ENCODE peak calls at places on chromosome 4, in six cellular contexts. W is HCT116, J is MM.1S, Z is GM23248, H is neural progenitor cell, U is hepatocyte. B is an unnamed sample.

GRCh38 chr4:158856852-158857251 is 88.0 kb downstream of the FNIP2 start:
- DNase-seq in U (peak; percentile 41), J (peak; percentile 35), W (peak; percentile 26), H (peak; percentile 34), Z (peak; percentile 64), B (peak; percentile 48)

GRCh38 chr4:117134386-117134785 is 49.0 kb upstream of the TRAM1L1 start:
- DNase-seq in U (peak; percentile 77), H (peak; percentile 84), W (peak; percentile 67), Z (peak; percentile 58), J (peak; percentile 65), B (no peak)

GRCh38 chr4:168981460-168981859 is 28.6 kb downstream of the CBR4 start:
- DNase-seq in U (no peak), H (no peak), J (no peak), Z (peak; percentile 19), W (no peak), B (no peak)

GRCh38 chr4:120926358-120927025 is 4.0 kb upstream of the PRDM5 start:
- DNase-seq in H (no peak), U (no peak), Z (peak; percentile 60), W (no peak), J (no peak), B (no peak)

GRCh38 chr4:186266699-186267467 is 894 bp downstream of the F11 start:
- DNase-seq in H (peak; percentile 73), U (peak; percentile 66), W (no peak), Z (peak; percentile 8), J (no peak), B (no peak)

GRCh38 chr4:47933798-47934197 is 19.4 kb upstream of the NFXL1 start:
- DNase-seq in Z (peak; percentile 69), H (peak; percentile 53), J (peak; percentile 61), U (peak; percentile 58), W (no peak), B (peak; percentile 64)

GRCh38 chr4:105139646-105140045 is 7.0 kb upstream of the TET2 start:
- DNase-seq in J (no peak), H (no peak), U (no peak), W (no peak), Z (peak; percentile 20), B (no peak)

GRCh38 chr4:2071912-2072867 is 13.1 kb downstream of the NAT8L start:
- DNase-seq in J (no peak), W (no peak), U (no peak), Z (no peak), H (no peak), B (no peak)

GRCh38 chr4:156347412-156348075 is 393.9 kb upstream of the CTSO start:
- DNase-seq in J (no peak), U (peak; percentile 14), Z (peak; percentile 50), H (no peak), W (peak; percentile 81), B (no peak)

GRCh38 chr4:72326692-72327632 is 242.1 kb downstream of the ADAMTS3 start:
- DNase-seq in J (peak; percentile 33), H (peak; percentile 54), U (peak; percentile 55), W (peak; percentile 8), Z (peak; percentile 68), B (peak; percentile 41)

GRCh38 chr4:123411976-123412589 is 15.5 kb downstream of the SPRY1 start:
- DNase-seq in H (peak; percentile 8), Z (peak; percentile 10), J (peak; percentile 89), W (no peak), U (no peak), B (peak; percentile 47)

GRCh38 chr4:87406462-87406861 is 15.5 kb upstream of the HSD17B11 start:
- DNase-seq in W (no peak), U (no peak), J (no peak), Z (no peak), H (no peak), B (peak; percentile 37)

GRCh38 chr4:53481586-53481985 is 104.1 kb downstream of the FIP1L1 start:
- DNase-seq in Z (no peak), J (no peak), H (no peak), U (no peak), W (no peak), B (no peak)

GRCh38 chr4:178976861-178977260 is 1534.6 kb upstream of the AGA start:
- DNase-seq in Z (no peak), U (no peak), J (no peak), W (no peak), H (no peak), B (no peak)

GRCh38 chr4:156475322-156475721 is 496.3 kb downstream of the PDGFC start:
- DNase-seq in W (peak; percentile 42), U (peak; percentile 40), H (peak; percentile 11), Z (peak; percentile 78), J (peak; percentile 27), B (no peak)

GRCh38 chr4:142036795-142037583 is 400.6 kb downstream of the IL15 start:
- DNase-seq in U (no peak), H (no peak), Z (peak; percentile 72), W (peak; percentile 19), J (no peak), B (no peak)

GRCh38 chr4:168917150-168917779 is 92.8 kb downstream of the CBR4 start:
- DNase-seq in H (peak; percentile 35), J (peak; percentile 44), W (peak; percentile 22), U (peak; percentile 45), Z (peak; percentile 71), B (peak; percentile 27)

GRCh38 chr4:108532187-108532586 is 88.2 kb upstream of the RPL34 start:
- DNase-seq in U (no peak), J (no peak), W (no peak), H (no peak), Z (no peak), B (no peak)

GRCh38 chr4:15239866-15240265 is 188.0 kb upstream of the C1QTNF7 start:
- DNase-seq in W (no peak), J (no peak), U (peak; percentile 12), Z (no peak), H (no peak), B (no peak)

GRCh38 chr4:144754562-144755410 is 108.8 kb downstream of the HHIP start:
- DNase-seq in W (peak; percentile 19), U (no peak), H (peak; percentile 31), Z (peak; percentile 57), J (peak; percentile 14), B (no peak)

GRCh38 chr4:114598191-114599121 is at the start of gene UGT8:
- DNase-seq in H (peak; percentile 87), U (peak; percentile 78), Z (peak; percentile 44), J (no peak), W (peak; percentile 35), B (peak; percentile 82)

GRCh38 chr4:11428701-11429571 is at the start of gene HS3ST1:
- DNase-seq in U (peak; percentile 94), H (peak; percentile 89), W (peak; percentile 94), Z (peak; percentile 27), J (peak; percentile 89), B (no peak)

GRCh38 chr4:54225671-54226398 is 3.3 kb upstream of the PDGFRA start:
- DNase-seq in W (no peak), J (no peak), Z (peak; percentile 75), H (peak; percentile 29), U (peak; percentile 16), B (no peak)

GRCh38 chr4:161937596-161937995 is 226.2 kb downstream of the FSTL5 start:
- DNase-seq in W (peak; percentile 12), Z (no peak), H (no peak), J (no peak), U (no peak), B (no peak)

DNA sequence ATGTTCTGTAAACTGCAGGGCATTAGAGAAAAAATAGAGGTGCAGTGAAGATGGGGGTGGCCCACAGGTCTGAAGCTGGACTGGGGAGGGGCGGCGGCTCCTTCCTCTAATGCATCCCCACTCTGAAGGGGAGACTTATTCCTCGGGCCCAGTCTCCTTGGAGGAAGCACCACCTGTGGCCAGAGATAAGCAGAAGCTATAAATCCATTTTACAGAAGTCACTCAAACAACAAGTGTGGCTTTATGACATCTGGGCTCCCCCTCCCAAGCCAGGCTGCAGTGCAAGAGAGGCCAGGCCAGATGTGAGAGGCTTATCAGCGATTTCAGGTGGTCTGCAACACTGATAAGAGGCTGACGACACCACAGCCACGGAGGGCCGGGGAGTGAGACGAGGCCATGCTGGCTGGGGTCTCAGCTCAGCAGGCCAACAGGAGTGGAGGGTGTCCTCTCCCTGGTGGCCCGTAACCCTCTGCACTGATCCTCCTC is 15.8 kb downstream of the CYTL1 start:
- DNase-seq in J (no peak), H (no peak), Z (no peak), U (no peak), W (no peak), B (no peak)
- TF ChIP-seq EZH2phosphoT487 in J (no peak), H (no peak), Z (no peak), U (no peak), W (no peak), B (no peak)

GRCh38 chr4:147578057-147578476 is 39.1 kb upstream of the TMEM184C start:
- DNase-seq in W (peak; percentile 55), Z (peak; percentile 59), U (no peak), J (no peak), H (no peak), B (no peak)
- H3K27ac ChIP-seq in W (no peak overlapping the region), Z (no peak overlapping the region), U (no peak overlapping the region), J (no peak overlapping the region), H (no peak overlapping the region), B (no peak overlapping the region)

GRCh38 chr4:7041246-7041645 is 1.9 kb upstream of the TADA2B start:
- DNase-seq in J (no peak), U (no peak), W (no peak), H (no peak), Z (no peak), B (no peak)

GRCh38 chr4:7040760-7041159 is 2.4 kb upstream of the TADA2B start:
- DNase-seq in U (no peak), J (no peak), W (no peak), Z (no peak), H (no peak), B (no peak)

GRCh38 chr4:7043521-7044414 is 596 bp downstream of the TADA2B start:
- DNase-seq in J (peak; percentile 57), W (no peak), U (peak; percentile 69), H (no peak), Z (peak; percentile 71), B (peak; percentile 68)

GRCh38 chr4:7042697-7043464 is at the start of gene TADA2B:
- DNase-seq in Z (peak; percentile 100), U (peak; percentile 99), W (peak; percentile 91), J (peak; percentile 96), H (peak; percentile 100), B (peak; percentile 93)

DNA sequence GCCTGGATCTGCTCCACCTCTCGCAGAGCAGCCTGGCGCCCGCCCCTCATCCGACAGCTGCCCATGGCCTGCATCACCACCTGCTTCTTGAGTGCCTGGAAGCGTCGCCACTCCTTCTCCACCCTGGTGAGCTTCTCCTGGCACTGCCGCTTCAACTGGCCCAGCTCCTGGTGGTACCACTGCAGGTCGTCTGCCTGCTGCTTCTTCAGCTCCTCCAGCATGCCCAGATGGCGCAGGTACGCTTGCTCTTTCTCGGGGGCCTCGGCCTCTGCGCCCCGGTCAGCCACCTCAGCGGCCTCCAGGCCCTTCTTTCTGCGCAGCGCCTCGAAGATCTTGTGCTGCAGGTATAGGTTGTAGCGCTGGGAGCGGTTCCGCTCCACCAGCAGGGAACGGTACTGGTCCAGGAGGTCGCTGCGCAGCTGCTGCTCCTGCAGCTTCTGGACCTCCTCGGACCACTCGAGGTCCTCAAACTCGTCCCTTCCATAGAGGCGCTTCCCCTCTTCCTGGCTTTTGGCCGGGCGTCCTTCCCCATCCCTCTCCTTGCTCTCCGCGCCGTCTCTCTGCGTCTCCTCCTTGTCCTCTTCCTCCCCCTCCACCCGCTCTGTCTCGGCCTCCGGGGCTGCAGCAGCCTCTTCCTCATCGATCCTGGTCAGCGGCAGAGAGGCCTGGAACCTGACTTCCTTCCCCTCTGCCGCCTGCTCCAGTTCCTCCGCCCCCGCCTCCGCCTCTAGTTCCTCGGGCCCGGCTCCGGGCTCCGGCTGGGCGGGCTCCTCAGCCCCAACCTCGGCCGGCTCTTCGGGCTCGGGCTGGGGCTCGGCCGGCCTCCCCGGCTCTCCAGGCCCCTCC is 1.1 kb upstream of the TADA2B start:
- DNase-seq in Z (no peak), J (no peak), H (peak; percentile 14), U (peak; percentile 75), W (no peak), B (no peak)
- H3K9me3 ChIP-seq in Z (no peaks in the 10 kb centered on the region), J (no peaks in the 10 kb centered on the region), H (no peaks in the 10 kb centered on the region), U (no peaks in the 10 kb centered on the region), W (no peaks in the 10 kb centered on the region), B (no peaks in the 10 kb centered on the region)

GRCh38 chr4:16706251-16706650 is 192.2 kb downstream of the LDB2 start:
- DNase-seq in H (no peak), U (no peak), Z (no peak), W (no peak), J (no peak), B (no peak)
- TF ChIP-seq EZH2phosphoT487 in H (no peak), U (no peak), Z (no peak), W (no peak), J (no peak), B (no peak)

B was measured in OCI-LY7.